ENCODE peak calls at places on chromosomes 4 and X, in four cellular contexts. A, L, Q and E are unnamed samples.

GRCh38 chr4:145308598-145308997 is 128.2 kb upstream of the OTUD4 start:
- DNase-seq in A (no peak), L (no peak), Q (no peak), E (peak)

GRCh38 chrX:150848914-150849365 is 49.5 kb downstream of the CD99L2 start:
- DNase-seq in A (no peak), L (peak), Q (no peak), E (no peak)

GRCh38 chr4:7805533-7806079 is 134.1 kb downstream of the AFAP1 start:
- DNase-seq in A (no peak), L (peak), Q (no peak), E (no peak)

GRCh38 chrX:12567857-12568256 is 223.4 kb upstream of the PRPS2 start:
- DNase-seq in A (no peak), L (peak), Q (no peak), E (no peak)

GRCh38 chr4:70195425-70195824 is at the start of gene ODAM:
- DNase-seq in A (no peak), L (no peak), Q (no peak), E (no peak)

GRCh38 chr4:144647095-144647959 is 1.4 kb downstream of the HHIP start:
- DNase-seq in A (no peak), L (no peak), Q (peak), E (no peak)

GRCh38 chrX:34893741-34894140 is 48.9 kb upstream of the FAM47B start:
- DNase-seq in A (no peak), L (no peak), Q (no peak), E (no peak)

GRCh38 chr4:186979966-186980745 is 256.5 kb upstream of the FAT1 start:
- DNase-seq in A (no peak), L (no peak), Q (no peak), E (no peak)

GRCh38 chr4:108080752-108081151 is 88.0 kb downstream of the LEF1 start:
- DNase-seq in A (no peak), L (no peak), Q (no peak), E (no peak)

GRCh38 chr4:165877291-165877690 is 4.3 kb downstream of the TLL1 start:
- DNase-seq in A (no peak), L (no peak), Q (no peak), E (no peak)

GRCh38 chrX:108261541-108262218 is 170.1 kb downstream of the ATG4A start:
- DNase-seq in A (no peak), L (peak), Q (no peak), E (no peak)

GRCh38 chr4:65791111-65791806 is 121.0 kb upstream of the EPHA5 start:
- DNase-seq in A (no peak), L (no peak), Q (no peak), E (no peak)

GRCh38 chr4:16227462-16227868 is 1.2 kb upstream of the TAPT1 start:
- DNase-seq in A (no peak), L (peak), Q (no peak), E (no peak)

GRCh38 chrX:55715847-55716246 is 1.7 kb upstream of the RRAGB start:
- DNase-seq in A (no peak), L (no peak), Q (peak), E (no peak)

GRCh38 chr4:185881427-185881826 is 69.4 kb upstream of the SORBS2 start:
- DNase-seq in A (no peak), L (no peak), Q (no peak), E (no peak)

GRCh38 chr4:60455380-60455779 is 744.7 kb upstream of the ADGRL3 start:
- DNase-seq in A (no peak), L (no peak), Q (no peak), E (no peak)

GRCh38 chr4:185811509-185812364 is at the start of gene SORBS2:
- DNase-seq in A (no peak), L (no peak), Q (no peak), E (peak)

GRCh38 chr4:18882468-18882867 is 860.9 kb upstream of the LCORL start:
- DNase-seq in A (no peak), L (peak), Q (no peak), E (no peak)

GRCh38 chr4:153083447-153083921 is 120.8 kb upstream of the TRIM2 start:
- DNase-seq in A (no peak), L (peak), Q (peak), E (peak)

GRCh38 chr4:19729873-19730735 is 521.6 kb upstream of the SLIT2 start:
- DNase-seq in A (no peak), L (no peak), Q (no peak), E (no peak)

GRCh38 chr4:75895744-75896314 is 6.4 kb downstream of the PPEF2 start:
- DNase-seq in A (no peak), L (peak), Q (peak), E (no peak)

GRCh38 chr4:75902352-75902751 is at the start of gene PPEF2:
- DNase-seq in A (no peak), L (no peak), Q (no peak), E (no peak)

GRCh38 chr4:75904086-75904485 is 1.8 kb upstream of the PPEF2 start:
- DNase-seq in A (no peak), L (no peak), Q (no peak), E (no peak)

GRCh38 chr4:75898533-75898932 is 3.7 kb downstream of the PPEF2 start:
- DNase-seq in A (no peak), L (no peak), Q (no peak), E (no peak)
- TF ChIP-seq EP300 in A (no peak), L (no peak), Q (no peak), E (no peak)

GRCh38 chr4:67744561-67745283 is 9.5 kb downstream of the GNRHR start:
- DNase-seq in A (no peak), L (no peak), Q (no peak), E (no peak)
- H3K4me3 ChIP-seq in A (no peak), L (no peak), Q (no peak), E (no peak)

DNA sequence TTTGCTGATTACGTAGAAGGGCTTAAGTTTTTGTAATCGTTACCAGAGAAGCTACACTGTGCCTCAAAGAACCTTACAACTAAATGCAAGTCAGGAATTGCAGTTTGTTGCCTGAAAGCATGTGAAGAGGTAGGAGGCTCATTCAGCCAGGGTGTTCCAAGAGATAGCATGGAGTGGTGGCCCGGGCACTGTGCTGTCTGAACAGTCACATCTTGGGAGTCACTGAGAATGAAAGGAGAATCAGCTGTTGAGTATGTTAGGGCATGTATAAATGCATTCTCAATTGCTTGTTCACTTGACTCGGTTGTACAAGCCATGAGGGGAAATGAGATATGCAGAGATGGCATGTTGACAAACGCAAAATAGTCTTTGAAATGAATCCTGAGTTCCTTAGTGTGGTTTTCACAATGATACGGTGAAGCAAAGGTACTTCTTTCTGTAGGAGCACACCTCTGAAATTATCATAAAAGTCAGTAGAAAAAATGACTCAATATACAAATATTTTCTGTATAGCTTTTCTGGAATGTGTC is 161.0 kb downstream of the DCTD start:
- DNase-seq in A (no peak), L (no peak), Q (no peak), E (no peak)
- TF ChIP-seq EP300 in A (no peak), L (no peak), Q (no peak), E (no peak)

GRCh38 chrX:76971393-76972376 is 475.5 kb upstream of the FGF16 start:
- DNase-seq in A (no peak), L (no peak), Q (no peak), E (no peak)
- H3K4me3 ChIP-seq in A (no peak), L (no peak), Q (no peak), E (no peak)

GRCh38 chrX:19655032-19655431 is 139.7 kb upstream of the MAP3K15 start:
- DNase-seq in A (no peak), L (no peak), Q (no peak), E (no peak)

GRCh38 chrX:19660604-19661003 is 145.3 kb upstream of the MAP3K15 start:
- DNase-seq in A (no peak), L (no peak), Q (no peak), E (no peak)

GRCh38 chrX:19661977-19662376 is 146.7 kb upstream of the MAP3K15 start:
- DNase-seq in A (no peak), L (no peak), Q (no peak), E (no peak)

GRCh38 chrX:19658030-19658429 is 142.7 kb upstream of the MAP3K15 start:
- DNase-seq in A (no peak), L (no peak), Q (no peak), E (no peak)

GRCh38 chrX:19659929-19660328 is 144.6 kb upstream of the MAP3K15 start:
- DNase-seq in A (no peak), L (peak), Q (no peak), E (no peak)
- TF ChIP-seq EP300 in A (no peak), L (no peak), Q (no peak), E (no peak)